ENCODE peak calls at places on chromosome 3, in six cellular contexts. K is esophagus muscularis mucosa; S is IMR-90; Z is neuronal stem cell; G is HepG2; E is CD4-positive, CD25-positive, alpha-beta regulatory T cell. I is an unnamed sample. For H3K4me1, the result is how much of the 10 kb centered on the place peaks cover.

GRCh38 chr3:17081520-17081919 is 196.8 kb downstream of the PLCL2 start:
- DNase-seq in K (no peak), S (no peak), Z (no peak), G (no peak), E (no peak), I (no peak)

GRCh38 chr3:80771085-80771484 is 990.4 kb downstream of the GBE1 start:
- DNase-seq in K (no peak), S (no peak), Z (no peak), G (no peak), E (no peak), I (no peak)

GRCh38 chr3:10320320-10320677 is 613 bp downstream of the SEC13 start:
- DNase-seq in K (no peak), S (no peak), Z (no peak), G (no peak), E (no peak), I (no peak)

GRCh38 chr3:29950232-29950631 is 656.2 kb upstream of the TGFBR2 start:
- DNase-seq in K (no peak), S (no peak), Z (no peak), G (no peak), E (no peak), I (no peak)

GRCh38 chr3:177146646-177147045 is 50.6 kb downstream of the TBL1XR1 start:
- DNase-seq in K (no peak), S (peak), Z (no peak), G (no peak), E (peak), I (no peak)

GRCh38 chr3:138434276-138434874 is at the start of gene ESYT3:
- DNase-seq in K (no peak), S (peak), Z (peak), G (peak), E (peak), I (no peak)

GRCh38 chr3:58029842-58030584 is 21.8 kb downstream of the FLNB start:
- DNase-seq in K (no peak), S (no peak), Z (no peak), G (no peak), E (no peak), I (no peak)

GRCh38 chr3:170999737-171000242 is 26.7 kb downstream of the SLC2A2 start:
- DNase-seq in K (no peak), S (peak), Z (no peak), G (peak), E (no peak), I (no peak)

GRCh38 chr3:187629711-187630110 is 40.5 kb downstream of the SST start:
- DNase-seq in K (no peak), S (no peak), Z (no peak), G (no peak), E (no peak), I (no peak)

GRCh38 chr3:48614044-48614443 is 4.6 kb upstream of the UQCRC1 start:
- DNase-seq in K (no peak), S (peak), Z (no peak), G (peak), E (peak), I (no peak)

GRCh38 chr3:40645883-40646282 is 121.1 kb downstream of the ZNF621 start:
- DNase-seq in K (peak), S (no peak), Z (no peak), G (no peak), E (no peak), I (no peak)

GRCh38 chr3:140022061-140022781 is 87.2 kb downstream of the CLSTN2 start:
- DNase-seq in K (peak), S (no peak), Z (no peak), G (no peak), E (no peak), I (no peak)

DNA sequence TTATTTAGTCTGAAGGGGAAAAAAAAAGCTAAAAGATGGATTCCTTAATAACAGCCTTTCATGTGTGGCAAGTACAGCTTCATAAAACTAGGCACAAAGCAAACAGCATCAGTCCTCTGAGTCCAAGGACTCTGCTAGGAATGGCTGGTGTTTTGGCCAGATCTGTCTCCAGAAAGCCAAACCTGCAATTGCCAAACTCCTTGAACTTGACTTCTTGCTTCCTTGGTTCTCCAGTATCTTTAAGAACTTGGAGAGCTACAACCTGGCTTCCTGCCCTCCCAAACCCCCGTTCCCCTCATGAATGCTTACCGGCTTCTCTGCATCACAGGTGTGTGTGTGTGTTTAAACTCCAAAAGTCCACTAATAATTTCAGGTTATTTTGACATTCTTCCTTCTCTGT is 1.6 kb upstream of the PLOD2 start:
- DNase-seq in K (no peak), S (no peak), Z (no peak), G (no peak), E (no peak), I (no peak)
- H3K4me1 ChIP-seq in K (half or more), S (under half), Z (under half), G (half or more), E (under half), I (under half)

GRCh38 chr3:14598143-14598569 is 53.4 kb upstream of the CCDC174 start:
- DNase-seq in K (no peak), S (peak), Z (peak), G (no peak), E (peak), I (no peak)
- H3K27ac ChIP-seq in K (no peak), S (no peak), Z (no peak), G (no peak), E (no peak), I (no peak)

GRCh38 chr3:66479532-66479947 is 21.3 kb downstream of the LRIG1 start:
- DNase-seq in K (no peak), S (no peak), Z (no peak), G (no peak), E (no peak), I (no peak)

GRCh38 chr3:66482005-66482404 is 18.8 kb downstream of the LRIG1 start:
- DNase-seq in K (no peak), S (no peak), Z (no peak), G (no peak), E (no peak), I (no peak)

GRCh38 chr3:66480666-66481065 is 20.2 kb downstream of the LRIG1 start:
- DNase-seq in K (no peak), S (peak), Z (no peak), G (peak), E (peak), I (no peak)

GRCh38 chr3:66483006-66483928 is 17.6 kb downstream of the LRIG1 start:
- DNase-seq in K (peak), S (peak), Z (no peak), G (no peak), E (no peak), I (peak)

DNA sequence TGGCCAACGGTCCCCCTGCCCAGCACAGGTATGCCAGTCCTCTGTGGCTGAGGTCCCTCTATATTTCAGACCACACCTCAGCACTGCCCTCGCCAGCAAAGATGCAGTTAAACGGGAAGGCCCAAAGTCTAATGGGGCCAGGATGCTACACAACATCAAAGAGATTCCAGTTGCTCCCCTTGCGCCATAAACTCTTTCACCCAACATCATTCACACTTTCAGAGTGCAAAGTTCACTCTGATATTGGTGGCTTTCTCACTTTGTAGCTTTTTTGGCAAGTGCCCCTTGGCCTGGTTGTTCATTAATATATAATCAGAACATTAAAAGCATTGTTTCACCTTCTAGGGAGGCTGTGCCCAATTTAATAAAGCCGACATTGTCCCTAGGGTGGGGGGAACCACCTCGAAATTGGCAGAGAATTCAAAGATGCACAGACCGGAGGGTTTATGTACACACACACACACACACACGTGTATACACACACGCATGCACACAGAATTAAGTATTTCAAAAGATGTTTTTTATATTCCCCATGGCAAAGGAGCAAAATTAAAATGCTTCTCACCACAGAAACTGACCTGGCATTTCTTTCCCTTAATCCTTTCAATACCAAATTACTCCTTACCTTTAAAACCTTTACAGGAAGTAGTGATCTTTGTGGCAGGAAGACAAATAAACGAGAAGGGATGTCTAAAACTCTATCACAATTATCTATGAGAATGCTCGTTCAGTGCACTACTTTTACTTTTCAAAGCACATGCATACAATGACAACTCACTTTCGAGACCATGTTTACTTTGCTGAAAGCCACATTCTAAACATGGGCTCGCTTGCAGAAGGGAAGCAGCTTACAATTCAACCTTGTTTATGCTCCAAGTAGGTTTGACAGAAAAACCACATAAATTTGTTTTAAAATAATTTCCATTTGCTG is 19.5 kb downstream of the LRIG1 start:
- DNase-seq in K (no peak), S (peak), Z (no peak), G (peak), E (peak), I (no peak)
- H3K4me3 ChIP-seq in K (no peak), S (no peak), Z (no peak), G (peak), E (peak), I (peak)

DNA sequence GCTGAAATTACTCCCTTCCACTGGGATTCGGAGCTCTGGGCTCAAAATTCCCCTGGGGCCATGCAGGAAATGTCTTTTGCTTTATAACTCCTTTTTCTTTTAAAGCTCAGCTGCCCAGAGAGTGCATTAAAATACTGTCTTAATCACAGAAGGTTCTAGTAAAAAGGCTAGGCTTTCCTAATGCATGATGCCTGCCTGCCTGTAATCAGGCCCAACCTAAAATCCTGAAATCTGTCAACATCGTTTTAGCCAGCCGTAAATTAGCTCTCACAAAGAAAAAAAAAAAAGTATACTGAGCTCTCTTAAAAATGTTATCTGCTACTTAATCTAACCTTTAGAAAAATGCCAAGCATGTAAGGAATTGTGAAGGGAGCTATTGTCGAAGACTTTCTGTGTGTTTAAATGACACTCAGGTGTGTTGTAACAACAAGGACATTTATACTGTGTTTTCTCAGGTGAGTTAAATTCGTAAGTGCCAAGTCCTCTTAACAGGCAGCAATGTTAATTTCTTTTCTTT is 26.4 kb downstream of the RARB start:
- DNase-seq in K (no peak), S (no peak), Z (no peak), G (no peak), E (no peak), I (no peak)
- H3K4me1 ChIP-seq in K (half or more), S (under half), Z (under half), G (under half), E (under half), I (under half)

DNA sequence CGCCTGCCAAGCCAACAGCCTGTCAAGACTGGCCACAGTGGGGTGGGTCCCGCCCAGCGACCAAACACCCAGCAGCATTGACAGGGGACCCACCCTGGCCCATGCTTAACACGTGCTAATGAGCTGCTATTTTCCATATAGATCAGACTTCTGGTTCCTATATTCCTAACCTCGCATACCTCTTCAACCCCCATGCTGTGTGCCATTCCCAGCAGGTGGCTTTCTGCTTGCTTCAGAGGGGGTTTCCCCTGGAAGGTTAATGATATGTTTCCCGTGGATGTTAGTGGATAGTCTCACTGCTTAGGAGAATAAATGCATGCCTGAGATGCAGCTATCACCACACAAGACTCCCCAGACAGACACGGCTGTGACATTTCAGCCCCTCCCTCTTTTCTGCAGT is 37.9 kb upstream of the MGLL start:
- DNase-seq in K (no peak), S (no peak), Z (no peak), G (no peak), E (no peak), I (no peak)
- H3K27ac ChIP-seq in K (no peak), S (no peak), Z (no peak), G (no peak), E (no peak), I (no peak)

GRCh38 chr3:71061581-71061980 is 521.9 kb downstream of the FOXP1 start:
- DNase-seq in K (no peak), S (no peak), Z (no peak), G (no peak), E (no peak), I (no peak)

GRCh38 chr3:71061037-71061436 is 522.5 kb downstream of the FOXP1 start:
- DNase-seq in K (no peak), S (no peak), Z (no peak), G (no peak), E (no peak), I (no peak)

GRCh38 chr3:71062920-71063767 is 520.4 kb downstream of the FOXP1 start:
- DNase-seq in K (no peak), S (peak), Z (no peak), G (no peak), E (peak), I (peak)

GRCh38 chr3:71063768-71064287 is 519.7 kb downstream of the FOXP1 start:
- DNase-seq in K (peak), S (peak), Z (peak), G (peak), E (no peak), I (peak)

GRCh38 chr3:71062037-71062919 is 521.2 kb downstream of the FOXP1 start:
- DNase-seq in K (no peak), S (peak), Z (no peak), G (no peak), E (peak), I (no peak)
- H3K4me3 ChIP-seq in K (peak), S (peak), Z (no peak), G (peak), E (peak), I (peak)

DNA sequence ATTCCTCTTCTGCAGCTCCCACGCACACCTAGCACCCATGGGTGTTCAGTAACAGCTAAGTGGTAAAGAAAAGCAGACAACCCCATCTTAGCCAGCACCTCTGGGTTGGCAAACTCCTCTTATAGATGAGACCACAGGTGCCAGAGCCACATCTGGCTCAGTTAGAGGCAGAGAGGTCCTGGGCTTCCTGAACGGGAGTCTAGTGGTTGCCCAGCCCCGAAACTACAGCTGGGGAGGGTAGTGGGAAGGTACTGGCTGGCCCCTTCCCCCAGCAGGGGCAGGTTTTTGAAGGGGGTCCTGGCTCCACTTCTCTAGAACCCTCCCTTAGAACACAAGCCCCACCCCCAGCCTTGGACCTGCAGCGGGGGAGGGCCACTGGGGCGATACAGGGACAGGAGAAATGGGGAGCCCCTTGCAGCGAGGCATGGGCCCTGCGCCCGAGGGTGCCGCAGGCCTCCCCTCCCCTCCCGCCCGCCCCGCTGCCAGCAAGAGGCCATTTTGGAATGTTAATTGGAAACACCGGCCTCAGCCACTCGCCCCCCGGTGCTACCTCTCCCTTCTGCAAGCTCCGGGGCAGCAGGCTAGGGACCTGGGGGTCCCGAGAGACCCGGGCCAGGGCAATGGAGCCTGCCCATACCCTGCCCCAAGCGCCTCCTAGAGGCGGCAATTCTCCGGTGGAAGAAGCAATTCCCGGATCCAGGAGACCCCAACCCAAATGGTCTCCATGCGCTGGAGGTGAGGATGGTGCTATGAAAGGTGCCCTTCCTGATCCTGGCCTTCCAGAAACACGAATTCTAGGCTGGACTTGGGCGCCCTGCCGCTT is 1.5 kb downstream of the DUSP7 start:
- DNase-seq in K (no peak), S (peak), Z (no peak), G (no peak), E (peak), I (no peak)
- H3K4me1 ChIP-seq in K (half or more), S (under half), Z (under half), G (half or more), E (half or more), I (half or more)